ENCODE peak calls at places on chromosomes 13 and 19, in ten cellular contexts. M is A549; P is right cardiac atrium; C is mucosa of descending colon; X is transverse colon; N is Karpas-422; A is stomach; J is CD8-positive, alpha-beta memory T cell; I is thoracic aorta; K is CD4-positive, alpha-beta memory T cell. W is an unnamed sample.

GRCh38 chr19:34145741-34146202 is 26.5 kb upstream of the LSM14A start:
- DNase-seq in I (no peak), C (peak), K (peak), N (peak), A (peak), P (peak), J (peak), M (peak), X (peak), W (peak)

GRCh38 chr13:50284540-50284939 is 269.3 kb downstream of the KCNRG start:
- DNase-seq in K (no peak), N (no peak), C (no peak), A (no peak), M (no peak), X (no peak), I (no peak), P (no peak), J (no peak), W (no peak)

GRCh38 chr19:35266149-35266903 is 2.4 kb upstream of the USF2 start:
- DNase-seq in M (no peak), X (peak), A (no peak), K (no peak), I (no peak), J (no peak), N (no peak), P (peak), C (no peak), W (no peak)

GRCh38 chr13:106530907-106531520 is 4.4 kb downstream of the EFNB2 start:
- DNase-seq in K (no peak), J (no peak), A (no peak), I (no peak), C (no peak), N (no peak), M (no peak), P (no peak), X (no peak), W (no peak)

GRCh38 chr19:12379732-12380443 is 14.4 kb upstream of the ZNF442 start:
- DNase-seq in N (no peak), M (no peak), C (no peak), K (no peak), X (no peak), A (no peak), P (no peak), I (no peak), J (no peak), W (no peak)

GRCh38 chr13:30892966-30893365 is 13.1 kb upstream of the MEDAG start:
- DNase-seq in K (no peak), J (no peak), N (peak), X (no peak), M (peak), P (peak), A (no peak), I (no peak), C (peak), W (no peak)

GRCh38 chr13:20426766-20427448 is 98.8 kb downstream of the CRYL1 start:
- DNase-seq in J (no peak), A (no peak), C (no peak), N (no peak), M (no peak), I (no peak), X (no peak), K (no peak), P (no peak), W (no peak)

GRCh38 chr13:89279374-89279773 is 1608.2 kb downstream of the SLITRK5 start:
- DNase-seq in K (no peak), J (no peak), P (no peak), C (no peak), N (no peak), I (no peak), X (no peak), A (no peak), M (no peak), W (no peak)

GRCh38 chr19:3855321-3855720 is 13.5 kb downstream of the ZFR2 start:
- DNase-seq in A (peak), X (peak), J (no peak), M (no peak), P (no peak), I (no peak), K (no peak), N (no peak), C (peak), W (no peak)

GRCh38 chr19:37966211-37967072 is 59.4 kb downstream of the SIPA1L3 start:
- DNase-seq in N (no peak), M (no peak), C (no peak), J (no peak), K (no peak), X (no peak), A (no peak), P (no peak), I (no peak), W (no peak)

GRCh38 chr13:49235856-49236431 is 11.8 kb upstream of the CDADC1 start:
- DNase-seq in X (no peak), A (no peak), N (no peak), J (no peak), M (no peak), C (no peak), I (no peak), P (no peak), K (no peak), W (no peak)

GRCh38 chr13:41130356-41130755 is 2.2 kb downstream of the KBTBD6 start:
- DNase-seq in P (no peak), M (no peak), A (no peak), K (no peak), J (no peak), X (no peak), I (no peak), C (no peak), N (no peak), W (no peak)
- H3K4me3 ChIP-seq in P (peak), M (no peak), A (no peak), K (no peak), J (peak), X (no peak), I (no peak), C (no peak), N (peak), W (no peak)

GRCh38 chr19:55650602-55651230 is 2.7 kb downstream of the CCDC106 start:
- DNase-seq in P (no peak), M (no peak), I (no peak), N (no peak), X (no peak), K (no peak), A (no peak), J (no peak), C (no peak), W (no peak)

GRCh38 chr19:55651236-55651635 is 3.2 kb downstream of the CCDC106 start:
- DNase-seq in M (no peak), K (no peak), A (no peak), C (no peak), I (no peak), N (no peak), P (no peak), J (no peak), X (no peak), W (no peak)

GRCh38 chr19:55653651-55654322 is 1.0 kb upstream of the U2AF2 start:
- DNase-seq in P (peak), I (peak), M (peak), A (peak), C (peak), X (peak), K (peak), J (peak), N (peak), W (peak)

GRCh38 chr19:55654323-55654832 is 457 bp upstream of the U2AF2 start:
- DNase-seq in K (no peak), A (peak), I (peak), N (peak), M (peak), X (peak), P (peak), J (peak), C (peak), W (peak)

GRCh38 chr19:55652311-55653078 is 2.3 kb upstream of the U2AF2 start:
- DNase-seq in N (no peak), M (no peak), P (no peak), C (peak), X (no peak), I (no peak), A (no peak), J (no peak), K (no peak), W (no peak)
- H3K4me3 ChIP-seq in N (no peak), M (no peak), P (no peak), C (no peak), X (no peak), I (no peak), A (no peak), J (no peak), K (no peak), W (no peak)

DNA sequence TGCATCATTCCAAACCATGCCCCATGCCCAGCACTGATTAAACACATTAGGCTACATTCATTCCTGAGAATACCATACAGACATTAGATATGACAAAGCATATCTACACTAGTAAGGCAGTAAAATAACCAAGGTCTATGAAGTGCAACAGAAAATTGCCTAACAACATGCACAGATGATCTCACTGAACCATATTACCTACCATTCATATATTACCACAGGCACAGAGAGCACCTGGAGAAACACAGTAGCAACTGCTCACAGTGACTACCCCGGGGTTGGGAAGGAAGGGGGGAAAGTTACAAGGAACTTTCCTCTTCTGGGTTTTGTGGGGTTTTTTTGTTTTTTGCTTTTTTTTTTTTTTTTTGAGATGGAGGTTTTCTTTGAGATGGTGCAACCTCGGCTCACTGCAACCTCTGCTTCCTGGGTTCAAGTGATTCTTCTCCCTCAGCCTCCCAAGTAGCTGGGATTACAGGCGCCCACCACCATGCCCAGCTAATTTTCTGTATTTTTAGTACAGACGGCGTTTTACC is 669.6 kb downstream of the UQCRFS1 start:
- DNase-seq in P (no peak), I (no peak), X (no peak), J (no peak), C (no peak), M (no peak), K (no peak), A (no peak), N (no peak), W (no peak)
- H3K4me3 ChIP-seq in P (no peak), I (no peak), X (no peak), J (no peak), C (no peak), M (no peak), K (no peak), A (no peak), N (no peak), W (no peak)

GRCh38 chr19:19206938-19207337 is 3.7 kb upstream of the NR2C2AP start:
- DNase-seq in P (no peak), N (no peak), M (no peak), J (no peak), X (no peak), K (no peak), A (no peak), I (no peak), C (no peak), W (no peak)

GRCh38 chr19:19211499-19212432 is at the start of gene NCAN:
- DNase-seq in I (no peak), N (no peak), P (no peak), A (no peak), M (no peak), C (no peak), K (no peak), X (no peak), J (no peak), W (no peak)

GRCh38 chr19:19212866-19213265 is 1.1 kb downstream of the NCAN start:
- DNase-seq in N (no peak), I (no peak), J (no peak), X (no peak), A (no peak), C (no peak), P (no peak), K (no peak), M (no peak), W (no peak)

GRCh38 chr19:19207637-19208582 is 3.8 kb upstream of the NCAN start:
- DNase-seq in K (no peak), N (no peak), M (no peak), P (no peak), X (no peak), I (no peak), C (peak), J (no peak), A (no peak), W (no peak)

DNA sequence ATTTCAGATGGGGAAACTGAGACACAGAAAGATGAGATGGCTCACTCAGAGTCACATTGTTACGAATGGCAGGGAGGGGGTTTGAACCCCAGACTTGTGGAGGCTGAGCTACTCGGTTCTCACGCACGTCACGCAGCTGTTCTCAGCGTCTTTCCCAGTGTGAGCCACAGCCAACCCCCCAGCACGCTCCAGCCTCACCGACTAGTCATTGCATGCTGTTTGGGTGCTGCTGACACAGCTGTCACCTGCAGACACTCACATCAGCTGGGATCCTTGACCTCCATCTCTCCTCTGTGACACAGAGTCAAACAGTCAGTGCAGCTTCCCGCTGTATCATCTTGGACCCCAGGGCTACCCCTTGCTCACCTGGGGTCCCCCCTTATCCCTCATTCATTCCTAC is 2.4 kb upstream of the NCAN start:
- DNase-seq in C (no peak), X (no peak), P (no peak), J (no peak), M (no peak), N (no peak), I (no peak), A (no peak), K (no peak), W (no peak)
- H3K4me3 ChIP-seq in C (no peak), X (no peak), P (no peak), J (no peak), M (no peak), N (no peak), I (no peak), A (no peak), K (no peak), W (no peak)

DNA sequence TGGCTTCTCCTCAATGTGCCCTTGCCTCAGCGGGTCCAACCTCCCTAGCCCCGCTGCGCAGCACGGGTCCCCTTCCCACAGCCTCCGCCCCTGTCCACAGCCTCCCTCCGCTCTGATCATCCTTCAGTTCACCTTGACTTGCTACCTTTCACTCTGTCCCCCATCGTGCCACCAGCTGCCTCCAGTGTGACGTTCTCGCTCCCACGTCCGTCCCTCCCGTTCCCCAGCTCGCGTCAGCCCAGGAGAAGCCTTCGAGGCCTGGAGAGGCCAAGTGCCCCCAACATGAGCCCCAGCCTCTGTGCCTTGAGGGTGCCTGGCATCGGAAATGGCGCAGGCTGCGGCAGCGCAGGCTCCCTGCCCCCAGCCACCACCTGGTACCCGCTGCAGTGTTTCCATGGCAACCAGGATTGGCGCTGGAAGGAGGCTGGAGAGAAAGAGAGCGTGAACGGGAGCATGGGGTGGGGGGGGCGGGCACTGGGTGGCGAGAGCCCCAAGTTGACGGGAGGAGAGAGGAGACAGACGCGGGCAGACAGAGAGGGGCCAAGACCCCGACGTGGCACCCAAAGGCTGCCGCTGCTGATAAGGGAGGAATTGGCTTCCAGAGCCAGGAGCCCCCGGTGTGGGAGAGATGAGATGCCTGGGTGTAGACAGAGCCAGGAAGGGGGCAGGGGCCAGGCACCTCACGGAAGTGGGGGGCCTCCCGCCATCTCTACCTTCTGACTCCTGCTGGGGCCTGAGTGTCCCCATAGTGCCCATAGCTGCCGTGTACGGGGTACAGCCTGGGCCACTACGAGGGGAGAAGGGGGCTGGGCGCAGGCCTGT is 844 bp upstream of the ASPDH start:
- DNase-seq in N (no peak), C (no peak), K (no peak), I (no peak), A (no peak), X (no peak), P (no peak), M (no peak), J (no peak), W (no peak)
- H3K4me3 ChIP-seq in N (no peak), C (no peak), K (no peak), I (no peak), A (no peak), X (no peak), P (no peak), M (no peak), J (no peak), W (no peak)

GRCh38 chr13:70107498-70108271 is at the start of gene ATXN8OS:
- DNase-seq in N (no peak), M (no peak), X (no peak), A (no peak), I (no peak), J (no peak), C (no peak), P (no peak), K (no peak), W (no peak)

GRCh38 chr13:70107125-70107497 is 515 bp upstream of the ATXN8OS start:
- DNase-seq in X (no peak), A (no peak), N (no peak), M (no peak), C (no peak), P (no peak), K (no peak), I (no peak), J (no peak), W (no peak)

GRCh38 chr13:70104481-70104880 is 3.1 kb upstream of the ATXN8OS start:
- DNase-seq in J (no peak), N (no peak), I (no peak), C (no peak), K (no peak), M (no peak), A (no peak), X (no peak), P (no peak), W (no peak)

DNA sequence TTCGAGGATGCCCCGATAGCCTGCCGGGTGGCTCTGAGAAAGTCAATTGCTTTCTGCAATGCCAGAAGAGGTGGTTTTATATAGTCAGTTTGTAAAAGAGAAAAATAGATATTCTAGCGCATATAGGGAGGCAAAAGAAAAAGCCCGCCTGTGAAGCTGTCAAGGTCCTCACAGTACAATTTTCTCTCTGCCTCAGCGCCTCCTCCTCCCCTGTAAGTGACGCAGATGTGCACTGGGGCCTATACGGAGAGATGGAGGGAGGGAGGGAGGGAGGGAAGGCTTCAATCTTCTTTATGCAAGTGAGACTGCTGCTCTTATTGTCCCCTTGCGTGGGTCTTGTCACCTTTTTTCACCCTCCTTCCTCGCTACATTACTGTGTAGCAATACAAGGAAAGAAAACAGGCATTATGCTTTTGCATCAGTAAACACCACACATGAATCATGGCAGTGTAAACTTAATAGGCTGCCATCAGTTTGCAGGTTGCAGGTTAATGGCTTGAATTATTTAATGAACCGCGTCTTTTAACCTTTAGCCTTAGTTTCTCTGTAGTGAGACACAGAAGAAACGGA is at the start of gene KLHL1:
- DNase-seq in K (no peak), C (no peak), P (no peak), J (no peak), A (no peak), X (no peak), I (no peak), N (no peak), M (no peak), W (no peak)
- H3K4me3 ChIP-seq in K (no peak), C (no peak), P (no peak), J (no peak), A (peak), X (no peak), I (no peak), N (no peak), M (no peak), W (no peak)

W was measured in body of pancreas.